ENCODE peak calls at places on chromosome 21, in seven cellular contexts. One of them, this sample, is unnamed.

GRCh38 chr21:24205317-24205716 is 1402.0 kb downstream of the MRPL39 start:
- DNase-seq in transverse colon: no peak
- DNase-seq in Peyer's patch: no peak
- DNase-seq in cardiac fibroblast: no peak
- DNase-seq in fibroblast of lung: no peak
- DNase-seq in hepatocyte: no peak
- DNase-seq in HCT116: no peak
- DNase-seq in this sample: no peak

GRCh38 chr21:46307625-46308024 is 16.0 kb downstream of the C21orf58 start:
- DNase-seq in transverse colon: no peak
- DNase-seq in Peyer's patch: no peak
- DNase-seq in cardiac fibroblast: peak
- DNase-seq in fibroblast of lung: peak
- DNase-seq in hepatocyte: no peak
- DNase-seq in HCT116: no peak
- DNase-seq in this sample: no peak

GRCh38 chr21:45228171-45228641 is 59.5 kb downstream of the POFUT2 start:
- DNase-seq in transverse colon: no peak
- DNase-seq in Peyer's patch: no peak
- DNase-seq in cardiac fibroblast: peak
- DNase-seq in fibroblast of lung: peak
- DNase-seq in hepatocyte: peak
- DNase-seq in HCT116: peak
- DNase-seq in this sample: peak

GRCh38 chr21:46096997-46097825 is 701 bp upstream of the COL6A2 start:
- DNase-seq in transverse colon: peak
- DNase-seq in Peyer's patch: peak
- DNase-seq in cardiac fibroblast: no peak
- DNase-seq in fibroblast of lung: no peak
- DNase-seq in hepatocyte: peak
- DNase-seq in HCT116: no peak
- DNase-seq in this sample: no peak

GRCh38 chr21:46381521-46381920 is 57.6 kb downstream of the PCNT start:
- DNase-seq in transverse colon: no peak
- DNase-seq in Peyer's patch: no peak
- DNase-seq in cardiac fibroblast: no peak
- DNase-seq in fibroblast of lung: no peak
- DNase-seq in hepatocyte: no peak
- DNase-seq in HCT116: no peak
- DNase-seq in this sample: no peak

GRCh38 chr21:45153358-45154318 is 79.3 kb downstream of the ADARB1 start:
- DNase-seq in transverse colon: no peak
- DNase-seq in Peyer's patch: no peak
- DNase-seq in cardiac fibroblast: peak
- DNase-seq in fibroblast of lung: peak
- DNase-seq in hepatocyte: no peak
- DNase-seq in HCT116: no peak
- DNase-seq in this sample: no peak

GRCh38 chr21:38082936-38083335 is 166.7 kb upstream of the KCNJ6 start:
- DNase-seq in transverse colon: no peak
- DNase-seq in Peyer's patch: no peak
- DNase-seq in cardiac fibroblast: no peak
- DNase-seq in fibroblast of lung: no peak
- DNase-seq in hepatocyte: no peak
- DNase-seq in HCT116: no peak
- DNase-seq in this sample: no peak

GRCh38 chr21:41914358-41914757 is 35.2 kb upstream of the PRDM15 start:
- DNase-seq in transverse colon: no peak
- DNase-seq in Peyer's patch: no peak
- DNase-seq in cardiac fibroblast: no peak
- DNase-seq in fibroblast of lung: no peak
- DNase-seq in hepatocyte: no peak
- DNase-seq in HCT116: no peak
- DNase-seq in this sample: no peak

GRCh38 chr21:44089001-44089911 is 17.9 kb upstream of the PWP2 start:
- DNase-seq in transverse colon: peak
- DNase-seq in Peyer's patch: peak
- DNase-seq in cardiac fibroblast: no peak
- DNase-seq in fibroblast of lung: no peak
- DNase-seq in hepatocyte: peak
- DNase-seq in HCT116: no peak
- DNase-seq in this sample: no peak

GRCh38 chr21:43343095-43343991 is 83.6 kb downstream of the SIK1 start:
- DNase-seq in transverse colon: peak
- DNase-seq in Peyer's patch: peak
- DNase-seq in cardiac fibroblast: no peak
- DNase-seq in fibroblast of lung: no peak
- DNase-seq in hepatocyte: peak
- DNase-seq in HCT116: no peak
- DNase-seq in this sample: no peak

GRCh38 chr21:46207006-46207919 is 21.3 kb downstream of the LSS start:
- DNase-seq in transverse colon: no peak
- DNase-seq in Peyer's patch: no peak
- DNase-seq in cardiac fibroblast: no peak
- DNase-seq in fibroblast of lung: no peak
- DNase-seq in hepatocyte: no peak
- DNase-seq in HCT116: no peak
- DNase-seq in this sample: no peak

GRCh38 chr21:39377444-39378050 is 28.7 kb upstream of the HMGN1 start:
- DNase-seq in transverse colon: no peak
- DNase-seq in Peyer's patch: no peak
- DNase-seq in cardiac fibroblast: peak
- DNase-seq in fibroblast of lung: peak
- DNase-seq in hepatocyte: no peak
- DNase-seq in HCT116: no peak
- DNase-seq in this sample: no peak
- TF ChIP-seq CTCF in transverse colon: no peak
- TF ChIP-seq CTCF in Peyer's patch: no peak
- TF ChIP-seq CTCF in cardiac fibroblast: peak
- TF ChIP-seq CTCF in fibroblast of lung: no peak
- TF ChIP-seq CTCF in hepatocyte: no peak
- TF ChIP-seq CTCF in HCT116: no peak
- TF ChIP-seq CTCF in this sample: no peak

GRCh38 chr21:36788116-36788515 is 89.2 kb downstream of the SIM2 start:
- DNase-seq in transverse colon: peak
- DNase-seq in Peyer's patch: peak
- DNase-seq in cardiac fibroblast: no peak
- DNase-seq in fibroblast of lung: no peak
- DNase-seq in hepatocyte: peak
- DNase-seq in HCT116: peak
- DNase-seq in this sample: no peak

GRCh38 chr21:36792505-36792967 is 93.6 kb downstream of the SIM2 start:
- DNase-seq in transverse colon: no peak
- DNase-seq in Peyer's patch: no peak
- DNase-seq in cardiac fibroblast: peak
- DNase-seq in fibroblast of lung: peak
- DNase-seq in hepatocyte: no peak
- DNase-seq in HCT116: no peak
- DNase-seq in this sample: no peak

GRCh38 chr21:36791150-36791549 is 92.2 kb downstream of the SIM2 start:
- DNase-seq in transverse colon: no peak
- DNase-seq in Peyer's patch: no peak
- DNase-seq in cardiac fibroblast: no peak
- DNase-seq in fibroblast of lung: no peak
- DNase-seq in hepatocyte: no peak
- DNase-seq in HCT116: no peak
- DNase-seq in this sample: no peak

GRCh38 chr21:36790616-36791015 is 91.7 kb downstream of the SIM2 start:
- DNase-seq in transverse colon: no peak
- DNase-seq in Peyer's patch: no peak
- DNase-seq in cardiac fibroblast: no peak
- DNase-seq in fibroblast of lung: no peak
- DNase-seq in hepatocyte: no peak
- DNase-seq in HCT116: no peak
- DNase-seq in this sample: no peak

DNA sequence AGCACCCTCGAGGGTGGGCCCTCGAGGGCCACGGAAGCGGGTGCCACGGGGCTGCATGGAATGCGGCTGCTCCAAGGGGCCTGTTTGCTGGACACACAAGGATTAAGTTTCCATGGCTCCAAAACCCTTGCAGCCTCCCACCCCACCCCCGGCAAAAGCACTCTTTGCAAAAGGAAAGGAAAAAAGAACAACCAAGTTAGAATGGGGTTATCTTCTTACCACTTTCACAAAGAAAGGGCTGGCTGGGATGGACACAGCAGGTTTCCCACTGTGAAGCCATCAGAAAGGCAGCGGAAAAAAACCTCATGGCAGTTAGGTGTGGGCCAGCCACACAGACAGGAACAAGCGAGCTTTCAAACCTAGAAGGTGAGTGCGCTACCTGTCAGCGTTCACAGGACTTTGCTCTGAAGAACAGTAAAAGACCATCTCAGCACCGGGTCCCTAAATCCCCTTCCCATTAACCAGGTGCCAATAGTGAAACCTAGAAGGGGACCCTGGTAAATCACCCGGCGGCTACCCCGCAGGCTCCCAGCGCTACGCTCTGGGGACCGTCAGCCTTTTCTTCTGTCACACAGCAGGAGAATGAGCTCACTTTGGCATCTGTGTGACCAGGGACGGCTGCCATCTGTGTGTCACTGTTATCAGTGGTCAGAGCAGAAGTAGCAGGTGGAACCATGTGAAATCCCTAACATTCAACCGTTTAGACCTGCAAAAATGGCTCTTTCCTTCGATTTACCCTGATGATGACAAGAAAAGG is 93.0 kb downstream of the SIM2 start:
- DNase-seq in transverse colon: no peak
- DNase-seq in Peyer's patch: no peak
- DNase-seq in cardiac fibroblast: no peak
- DNase-seq in fibroblast of lung: no peak
- DNase-seq in hepatocyte: no peak
- DNase-seq in HCT116: no peak
- DNase-seq in this sample: no peak
- H3K4me3 ChIP-seq in transverse colon: no peak
- H3K4me3 ChIP-seq in Peyer's patch: no peak
- H3K4me3 ChIP-seq in cardiac fibroblast: no peak
- H3K4me3 ChIP-seq in fibroblast of lung: no peak
- H3K4me3 ChIP-seq in hepatocyte: no peak
- H3K4me3 ChIP-seq in HCT116: no peak
- H3K4me3 ChIP-seq in this sample: no peak

DNA sequence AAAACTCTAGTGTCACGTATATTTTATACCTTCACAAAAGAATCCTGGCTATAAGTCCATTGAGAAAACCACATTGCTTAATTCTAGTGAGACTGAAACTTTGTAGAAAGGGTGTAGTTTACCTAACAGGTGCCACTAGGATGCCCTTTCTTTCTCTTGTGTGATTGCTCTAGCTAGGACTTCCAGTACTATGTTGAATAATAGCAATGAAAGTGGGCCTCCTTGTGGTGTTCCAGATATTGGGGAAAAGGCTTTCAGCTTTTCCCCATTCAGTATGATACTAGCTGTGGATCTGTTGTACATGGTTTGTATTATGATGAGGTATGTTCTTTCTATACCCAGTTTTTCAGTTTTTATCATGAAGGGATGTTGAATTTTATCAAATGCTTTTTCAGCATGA is 39.7 kb upstream of the CHODL start:
- DNase-seq in transverse colon: no peak
- DNase-seq in Peyer's patch: no peak
- DNase-seq in cardiac fibroblast: no peak
- DNase-seq in fibroblast of lung: no peak
- DNase-seq in hepatocyte: no peak
- DNase-seq in HCT116: no peak
- DNase-seq in this sample: no peak
- TF ChIP-seq CTCF in transverse colon: no peak
- TF ChIP-seq CTCF in Peyer's patch: no peak
- TF ChIP-seq CTCF in cardiac fibroblast: no peak
- TF ChIP-seq CTCF in fibroblast of lung: no peak
- TF ChIP-seq CTCF in hepatocyte: no peak
- TF ChIP-seq CTCF in HCT116: no peak
- TF ChIP-seq CTCF in this sample: no peak

GRCh38 chr21:15826908-15827601 is 97.3 kb downstream of the USP25 start:
- DNase-seq in transverse colon: no peak
- DNase-seq in Peyer's patch: no peak
- DNase-seq in cardiac fibroblast: no peak
- DNase-seq in fibroblast of lung: no peak
- DNase-seq in hepatocyte: no peak
- DNase-seq in HCT116: no peak
- DNase-seq in this sample: no peak

GRCh38 chr21:15820857-15821256 is 91.1 kb downstream of the USP25 start:
- DNase-seq in transverse colon: no peak
- DNase-seq in Peyer's patch: no peak
- DNase-seq in cardiac fibroblast: peak
- DNase-seq in fibroblast of lung: peak
- DNase-seq in hepatocyte: no peak
- DNase-seq in HCT116: no peak
- DNase-seq in this sample: no peak

GRCh38 chr21:15826147-15826780 is 96.5 kb downstream of the USP25 start:
- DNase-seq in transverse colon: peak
- DNase-seq in Peyer's patch: peak
- DNase-seq in cardiac fibroblast: peak
- DNase-seq in fibroblast of lung: peak
- DNase-seq in hepatocyte: peak
- DNase-seq in HCT116: peak
- DNase-seq in this sample: no peak

GRCh38 chr21:15823486-15824150 is 93.8 kb downstream of the USP25 start:
- DNase-seq in transverse colon: no peak
- DNase-seq in Peyer's patch: no peak
- DNase-seq in cardiac fibroblast: no peak
- DNase-seq in fibroblast of lung: no peak
- DNase-seq in hepatocyte: no peak
- DNase-seq in HCT116: no peak
- DNase-seq in this sample: no peak

DNA sequence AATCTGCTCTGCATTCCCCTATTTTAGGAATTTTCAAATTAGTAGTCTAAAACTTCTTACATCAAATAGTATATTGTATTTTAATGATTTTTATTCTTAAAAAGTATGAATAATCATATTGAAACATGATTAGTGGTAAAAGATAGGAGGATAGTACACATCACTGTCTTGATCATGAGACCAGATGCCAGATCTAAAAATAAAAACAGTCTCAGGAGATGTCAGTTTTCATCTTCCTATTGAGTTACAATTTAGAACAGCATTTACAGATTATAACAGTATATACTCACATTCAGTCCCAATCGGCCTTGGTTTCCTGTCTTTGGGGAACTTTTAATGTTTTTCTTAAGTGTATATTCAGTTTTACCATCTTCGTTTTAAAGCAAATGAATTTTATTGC is 95.9 kb downstream of the USP25 start:
- DNase-seq in transverse colon: no peak
- DNase-seq in Peyer's patch: no peak
- DNase-seq in cardiac fibroblast: no peak
- DNase-seq in fibroblast of lung: no peak
- DNase-seq in hepatocyte: no peak
- DNase-seq in HCT116: no peak
- DNase-seq in this sample: no peak
- H3K4me3 ChIP-seq in transverse colon: no peak
- H3K4me3 ChIP-seq in Peyer's patch: no peak
- H3K4me3 ChIP-seq in cardiac fibroblast: no peak
- H3K4me3 ChIP-seq in fibroblast of lung: no peak
- H3K4me3 ChIP-seq in hepatocyte: no peak
- H3K4me3 ChIP-seq in HCT116: no peak
- H3K4me3 ChIP-seq in this sample: no peak